ENCODE peak calls at places on chromosomes 1 and 21, in eight cellular contexts. One of them, this sample, is unnamed.

GRCh38 chr1:52707927-52708655 is 9.9 kb upstream of the COA7 start:
- DNase-seq in fibroblast of pulmonary artery: peak; percentile 91
- DNase-seq in AG08395: peak; percentile 84
- DNase-seq in RKO: no peak
- DNase-seq in anterior cingulate cortex: no peak
- DNase-seq in hypothalamus: no peak
- DNase-seq in transverse colon: no peak
- DNase-seq in astrocyte of the hippocampus: peak; percentile 81
- DNase-seq in this sample: no peak

GRCh38 chr1:78303620-78304019 is 187.2 kb upstream of the PTGFR start:
- DNase-seq in fibroblast of pulmonary artery: peak; percentile 95
- DNase-seq in AG08395: peak; percentile 94
- DNase-seq in RKO: peak; percentile 37
- DNase-seq in anterior cingulate cortex: no peak
- DNase-seq in hypothalamus: no peak
- DNase-seq in transverse colon: peak; percentile 17
- DNase-seq in astrocyte of the hippocampus: peak; percentile 81
- DNase-seq in this sample: peak; percentile 81

GRCh38 chr1:247156787-247157232 is 15.0 kb downstream of the ZNF124 start:
- DNase-seq in fibroblast of pulmonary artery: peak; percentile 7
- DNase-seq in AG08395: no peak
- DNase-seq in RKO: no peak
- DNase-seq in anterior cingulate cortex: no peak
- DNase-seq in hypothalamus: no peak
- DNase-seq in transverse colon: no peak
- DNase-seq in astrocyte of the hippocampus: peak; percentile 5
- DNase-seq in this sample: no peak

GRCh38 chr1:84406209-84406917 is 8.1 kb downstream of the DNASE2B start:
- DNase-seq in fibroblast of pulmonary artery: peak; percentile 54
- DNase-seq in AG08395: peak; percentile 20
- DNase-seq in RKO: peak; percentile 31
- DNase-seq in anterior cingulate cortex: no peak
- DNase-seq in hypothalamus: no peak
- DNase-seq in transverse colon: peak; percentile 37
- DNase-seq in astrocyte of the hippocampus: no peak
- DNase-seq in this sample: no peak

GRCh38 chr21:43690346-43690745 is 28.6 kb upstream of the PDXK start:
- DNase-seq in fibroblast of pulmonary artery: no peak
- DNase-seq in AG08395: no peak
- DNase-seq in RKO: no peak
- DNase-seq in anterior cingulate cortex: no peak
- DNase-seq in hypothalamus: no peak
- DNase-seq in transverse colon: no peak
- DNase-seq in astrocyte of the hippocampus: no peak
- DNase-seq in this sample: no peak

GRCh38 chr21:40516336-40516735 is 330.6 kb downstream of the DSCAM start:
- DNase-seq in fibroblast of pulmonary artery: no peak
- DNase-seq in AG08395: no peak
- DNase-seq in RKO: no peak
- DNase-seq in anterior cingulate cortex: no peak
- DNase-seq in hypothalamus: peak; percentile 6
- DNase-seq in transverse colon: peak; percentile 12
- DNase-seq in astrocyte of the hippocampus: no peak
- DNase-seq in this sample: no peak

GRCh38 chr1:220990417-220991337 is 111.4 kb downstream of the HLX start:
- DNase-seq in fibroblast of pulmonary artery: peak; percentile 73
- DNase-seq in AG08395: peak; percentile 26
- DNase-seq in RKO: peak; percentile 53
- DNase-seq in anterior cingulate cortex: no peak
- DNase-seq in hypothalamus: no peak
- DNase-seq in transverse colon: no peak
- DNase-seq in astrocyte of the hippocampus: no peak
- DNase-seq in this sample: no peak

GRCh38 chr1:84409888-84410287 is 11.6 kb downstream of the DNASE2B start:
- DNase-seq in fibroblast of pulmonary artery: no peak
- DNase-seq in AG08395: no peak
- DNase-seq in RKO: no peak
- DNase-seq in anterior cingulate cortex: no peak
- DNase-seq in hypothalamus: no peak
- DNase-seq in transverse colon: no peak
- DNase-seq in astrocyte of the hippocampus: no peak
- DNase-seq in this sample: no peak

GRCh38 chr1:46134660-46135331 is 2.4 kb upstream of the PIK3R3 start:
- DNase-seq in fibroblast of pulmonary artery: peak; percentile 84
- DNase-seq in AG08395: peak; percentile 25
- DNase-seq in RKO: peak; percentile 73
- DNase-seq in anterior cingulate cortex: no peak
- DNase-seq in hypothalamus: no peak
- DNase-seq in transverse colon: no peak
- DNase-seq in astrocyte of the hippocampus: peak; percentile 43
- DNase-seq in this sample: no peak

GRCh38 chr1:24981632-24982007 is 51.5 kb upstream of the RUNX3 start:
- DNase-seq in fibroblast of pulmonary artery: no peak
- DNase-seq in AG08395: no peak
- DNase-seq in RKO: no peak
- DNase-seq in anterior cingulate cortex: no peak
- DNase-seq in hypothalamus: no peak
- DNase-seq in transverse colon: no peak
- DNase-seq in astrocyte of the hippocampus: no peak
- DNase-seq in this sample: no peak

GRCh38 chr1:71045463-71046028 is 2.1 kb downstream of the PTGER3 start:
- DNase-seq in fibroblast of pulmonary artery: no peak
- DNase-seq in AG08395: no peak
- DNase-seq in RKO: no peak
- DNase-seq in anterior cingulate cortex: no peak
- DNase-seq in hypothalamus: no peak
- DNase-seq in transverse colon: no peak
- DNase-seq in astrocyte of the hippocampus: no peak
- DNase-seq in this sample: no peak

GRCh38 chr1:115166531-115167091 is 77.3 kb upstream of the TSPAN2 start:
- DNase-seq in fibroblast of pulmonary artery: peak; percentile 93
- DNase-seq in AG08395: peak; percentile 34
- DNase-seq in RKO: no peak
- DNase-seq in anterior cingulate cortex: no peak
- DNase-seq in hypothalamus: no peak
- DNase-seq in transverse colon: no peak
- DNase-seq in astrocyte of the hippocampus: peak; percentile 18
- DNase-seq in this sample: no peak

GRCh38 chr1:227779021-227779441 is 36.4 kb upstream of the PRSS38 start:
- DNase-seq in fibroblast of pulmonary artery: no peak
- DNase-seq in AG08395: no peak
- DNase-seq in RKO: no peak
- DNase-seq in anterior cingulate cortex: no peak
- DNase-seq in hypothalamus: no peak
- DNase-seq in transverse colon: no peak
- DNase-seq in astrocyte of the hippocampus: no peak
- DNase-seq in this sample: no peak

GRCh38 chr1:10909697-10910489 is 102.6 kb upstream of the TARDBP start:
- DNase-seq in fibroblast of pulmonary artery: peak; percentile 13
- DNase-seq in AG08395: no peak
- DNase-seq in RKO: peak; percentile 30
- DNase-seq in anterior cingulate cortex: no peak
- DNase-seq in hypothalamus: no peak
- DNase-seq in transverse colon: peak; percentile 78
- DNase-seq in astrocyte of the hippocampus: peak; percentile 64
- DNase-seq in this sample: no peak

GRCh38 chr1:228279011-228279721 is 71.3 kb downstream of the OBSCN start:
- DNase-seq in fibroblast of pulmonary artery: no peak
- DNase-seq in AG08395: no peak
- DNase-seq in RKO: no peak
- DNase-seq in anterior cingulate cortex: no peak
- DNase-seq in hypothalamus: no peak
- DNase-seq in transverse colon: peak; percentile 5
- DNase-seq in astrocyte of the hippocampus: no peak
- DNase-seq in this sample: no peak

GRCh38 chr1:155934933-155935590 is 849 bp upstream of the KHDC4 start:
- DNase-seq in fibroblast of pulmonary artery: no peak
- DNase-seq in AG08395: no peak
- DNase-seq in RKO: peak; percentile 58
- DNase-seq in anterior cingulate cortex: no peak
- DNase-seq in hypothalamus: no peak
- DNase-seq in transverse colon: no peak
- DNase-seq in astrocyte of the hippocampus: no peak
- DNase-seq in this sample: no peak

GRCh38 chr1:11862890-11863289 is 4.1 kb upstream of the NPPB start:
- DNase-seq in fibroblast of pulmonary artery: no peak
- DNase-seq in AG08395: peak; percentile 27
- DNase-seq in RKO: no peak
- DNase-seq in anterior cingulate cortex: no peak
- DNase-seq in hypothalamus: no peak
- DNase-seq in transverse colon: no peak
- DNase-seq in astrocyte of the hippocampus: no peak
- DNase-seq in this sample: no peak

GRCh38 chr1:229383961-229384360 is 41.1 kb upstream of the CCSAP start:
- DNase-seq in fibroblast of pulmonary artery: no peak
- DNase-seq in AG08395: no peak
- DNase-seq in RKO: peak; percentile 65
- DNase-seq in anterior cingulate cortex: no peak
- DNase-seq in hypothalamus: no peak
- DNase-seq in transverse colon: no peak
- DNase-seq in astrocyte of the hippocampus: no peak
- DNase-seq in this sample: no peak

GRCh38 chr1:232381676-232382075 is 248.3 kb downstream of the SIPA1L2 start:
- DNase-seq in fibroblast of pulmonary artery: no peak
- DNase-seq in AG08395: no peak
- DNase-seq in RKO: no peak
- DNase-seq in anterior cingulate cortex: no peak
- DNase-seq in hypothalamus: no peak
- DNase-seq in transverse colon: no peak
- DNase-seq in astrocyte of the hippocampus: no peak
- DNase-seq in this sample: no peak

GRCh38 chr1:3323021-3323790 is 131.3 kb upstream of the ARHGEF16 start:
- DNase-seq in fibroblast of pulmonary artery: no peak
- DNase-seq in AG08395: no peak
- DNase-seq in RKO: no peak
- DNase-seq in anterior cingulate cortex: no peak
- DNase-seq in hypothalamus: no peak
- DNase-seq in transverse colon: peak; percentile 50
- DNase-seq in astrocyte of the hippocampus: peak; percentile 52
- DNase-seq in this sample: no peak

GRCh38 chr1:224851210-224851849 is 78.1 kb upstream of the DNAH14 start:
- DNase-seq in fibroblast of pulmonary artery: peak; percentile 67
- DNase-seq in AG08395: peak; percentile 80
- DNase-seq in RKO: peak; percentile 32
- DNase-seq in anterior cingulate cortex: peak; percentile 16
- DNase-seq in hypothalamus: peak; percentile 33
- DNase-seq in transverse colon: peak; percentile 68
- DNase-seq in astrocyte of the hippocampus: peak; percentile 75
- DNase-seq in this sample: peak; percentile 59

GRCh38 chr1:44672254-44672955 is 1.9 kb downstream of the TMEM53 start:
- DNase-seq in fibroblast of pulmonary artery: peak; percentile 24
- DNase-seq in AG08395: no peak
- DNase-seq in RKO: no peak
- DNase-seq in anterior cingulate cortex: no peak
- DNase-seq in hypothalamus: peak; percentile 43
- DNase-seq in transverse colon: no peak
- DNase-seq in astrocyte of the hippocampus: peak; percentile 94
- DNase-seq in this sample: peak; percentile 62

GRCh38 chr1:112358798-112359408 is 37.1 kb upstream of the CTTNBP2NL start:
- DNase-seq in fibroblast of pulmonary artery: peak; percentile 76
- DNase-seq in AG08395: peak; percentile 75
- DNase-seq in RKO: peak; percentile 45
- DNase-seq in anterior cingulate cortex: peak; percentile 56
- DNase-seq in hypothalamus: peak; percentile 53
- DNase-seq in transverse colon: peak; percentile 81
- DNase-seq in astrocyte of the hippocampus: peak; percentile 68
- DNase-seq in this sample: peak; percentile 92

GRCh38 chr21:26112979-26113378 is 57.6 kb downstream of the APP start:
- DNase-seq in fibroblast of pulmonary artery: no peak
- DNase-seq in AG08395: no peak
- DNase-seq in RKO: no peak
- DNase-seq in anterior cingulate cortex: no peak
- DNase-seq in hypothalamus: no peak
- DNase-seq in transverse colon: no peak
- DNase-seq in astrocyte of the hippocampus: no peak
- DNase-seq in this sample: no peak

GRCh38 chr1:30512922-30513265 is 210.5 kb downstream of the MATN1 start:
- DNase-seq in fibroblast of pulmonary artery: no peak
- DNase-seq in AG08395: no peak
- DNase-seq in RKO: no peak
- DNase-seq in anterior cingulate cortex: no peak
- DNase-seq in hypothalamus: no peak
- DNase-seq in transverse colon: no peak
- DNase-seq in astrocyte of the hippocampus: no peak
- DNase-seq in this sample: peak; percentile 46

GRCh38 chr21:37927711-37928110 is 11.5 kb upstream of the KCNJ6 start:
- DNase-seq in fibroblast of pulmonary artery: no peak
- DNase-seq in AG08395: no peak
- DNase-seq in RKO: no peak
- DNase-seq in anterior cingulate cortex: no peak
- DNase-seq in hypothalamus: no peak
- DNase-seq in transverse colon: no peak
- DNase-seq in astrocyte of the hippocampus: no peak
- DNase-seq in this sample: no peak

GRCh38 chr1:209377995-209378394 is 205.5 kb upstream of the CAMK1G start:
- DNase-seq in fibroblast of pulmonary artery: no peak
- DNase-seq in AG08395: no peak
- DNase-seq in RKO: no peak
- DNase-seq in anterior cingulate cortex: no peak
- DNase-seq in hypothalamus: no peak
- DNase-seq in transverse colon: no peak
- DNase-seq in astrocyte of the hippocampus: no peak
- DNase-seq in this sample: no peak

GRCh38 chr1:175976865-175977642 is 230.0 kb downstream of the COP1 start:
- DNase-seq in fibroblast of pulmonary artery: peak; percentile 45
- DNase-seq in AG08395: peak; percentile 41
- DNase-seq in RKO: no peak
- DNase-seq in anterior cingulate cortex: no peak
- DNase-seq in hypothalamus: no peak
- DNase-seq in transverse colon: no peak
- DNase-seq in astrocyte of the hippocampus: peak; percentile 6
- DNase-seq in this sample: no peak

GRCh38 chr21:38342734-38343133 is 85.9 kb downstream of the KCNJ15 start:
- DNase-seq in fibroblast of pulmonary artery: no peak
- DNase-seq in AG08395: no peak
- DNase-seq in RKO: no peak
- DNase-seq in anterior cingulate cortex: no peak
- DNase-seq in hypothalamus: no peak
- DNase-seq in transverse colon: no peak
- DNase-seq in astrocyte of the hippocampus: no peak
- DNase-seq in this sample: no peak

GRCh38 chr1:227731696-227732585 is 3.2 kb downstream of the JMJD4 start:
- DNase-seq in fibroblast of pulmonary artery: no peak
- DNase-seq in AG08395: no peak
- DNase-seq in RKO: no peak
- DNase-seq in anterior cingulate cortex: no peak
- DNase-seq in hypothalamus: no peak
- DNase-seq in transverse colon: no peak
- DNase-seq in astrocyte of the hippocampus: no peak
- DNase-seq in this sample: no peak

GRCh38 chr1:63968663-63969460 is 195.0 kb downstream of the ROR1 start:
- DNase-seq in fibroblast of pulmonary artery: peak; percentile 27
- DNase-seq in AG08395: no peak
- DNase-seq in RKO: no peak
- DNase-seq in anterior cingulate cortex: no peak
- DNase-seq in hypothalamus: no peak
- DNase-seq in transverse colon: no peak
- DNase-seq in astrocyte of the hippocampus: no peak
- DNase-seq in this sample: no peak

GRCh38 chr1:185720633-185721272 is 13.4 kb upstream of the HMCN1 start:
- DNase-seq in fibroblast of pulmonary artery: peak; percentile 81
- DNase-seq in AG08395: peak; percentile 29
- DNase-seq in RKO: peak; percentile 51
- DNase-seq in anterior cingulate cortex: no peak
- DNase-seq in hypothalamus: no peak
- DNase-seq in transverse colon: no peak
- DNase-seq in astrocyte of the hippocampus: peak; percentile 64
- DNase-seq in this sample: no peak

GRCh38 chr21:38350681-38351080 is 93.9 kb downstream of the KCNJ15 start:
- DNase-seq in fibroblast of pulmonary artery: no peak
- DNase-seq in AG08395: no peak
- DNase-seq in RKO: no peak
- DNase-seq in anterior cingulate cortex: no peak
- DNase-seq in hypothalamus: no peak
- DNase-seq in transverse colon: no peak
- DNase-seq in astrocyte of the hippocampus: no peak
- DNase-seq in this sample: no peak

GRCh38 chr1:162977944-162978568 is 91.1 kb upstream of the RGS4 start:
- DNase-seq in fibroblast of pulmonary artery: no peak
- DNase-seq in AG08395: peak; percentile 50
- DNase-seq in RKO: no peak
- DNase-seq in anterior cingulate cortex: no peak
- DNase-seq in hypothalamus: no peak
- DNase-seq in transverse colon: no peak
- DNase-seq in astrocyte of the hippocampus: no peak
- DNase-seq in this sample: no peak

This sample was measured in right atrium auricular region.